ENCODE peak calls at places on chromosomes 12 and 14, in five cellular contexts. G is K562, I is HepG2, F is GM12878, M is upper lobe of left lung. D is an unnamed sample.

GRCh38 chr12:70258605-70259403 is 15.6 kb downstream of the CNOT2 start:
- ATAC-seq in M (no peak), G (peak; percentile 55), I (peak; percentile 77), F (peak; percentile 46), D (no peak)

GRCh38 chr14:51117579-51117978 is 22.7 kb upstream of the TRIM9 start:
- ATAC-seq in I (no peak), M (no peak), F (no peak), G (no peak), D (no peak)

GRCh38 chr12:116863275-116863767 is 17.9 kb downstream of the HRK start:
- ATAC-seq in I (peak; percentile 79), F (no peak), G (peak; percentile 86), M (peak; percentile 58), D (no peak)

GRCh38 chr14:35224615-35225014 is 67.6 kb upstream of the PSMA6 start:
- ATAC-seq in M (no peak), F (no peak), I (no peak), G (no peak), D (no peak)

GRCh38 chr14:61609143-61609851 is 86.0 kb upstream of the HIF1A start:
- ATAC-seq in I (peak; percentile 72), M (no peak), F (no peak), G (no peak), D (peak; percentile 55)

GRCh38 chr14:20866194-20866593 is 25.0 kb upstream of the RNASE3 start:
- ATAC-seq in I (no peak), M (no peak), F (no peak), G (no peak), D (no peak)

GRCh38 chr14:101559624-101560533 is 1.4 kb upstream of the DIO3 start:
- ATAC-seq in G (no peak), M (no peak), F (no peak), I (peak; percentile 68), D (peak; percentile 76)

GRCh38 chr12:49276304-49277290 is 11.7 kb downstream of the TUBA1C start:
- ATAC-seq in G (no peak), F (no peak), I (peak; percentile 43), M (no peak), D (no peak)

GRCh38 chr12:114306646-114307045 is 99.3 kb downstream of the TBX5 start:
- ATAC-seq in M (no peak), G (no peak), I (no peak), F (no peak), D (no peak)

GRCh38 chr14:34093878-34094277 is 143.0 kb upstream of the EGLN3 start:
- ATAC-seq in M (no peak), G (no peak), I (no peak), F (no peak), D (no peak)

GRCh38 chr12:64737539-64737938 is 21.7 kb downstream of the GNS start:
- ATAC-seq in M (no peak), I (no peak), F (no peak), G (peak; percentile 59), D (no peak)

GRCh38 chr14:35352274-35353233 is 52.0 kb downstream of the NFKBIA start:
- ATAC-seq in M (no peak), G (peak; percentile 60), I (no peak), F (no peak), D (peak; percentile 57)

GRCh38 chr12:48142818-48143674 is 14.3 kb downstream of the ASB8 start:
- ATAC-seq in G (no peak), M (no peak), I (no peak), F (no peak), D (no peak)

GRCh38 chr12:4178424-4179184 is 95.0 kb upstream of the CCND2 start:
- ATAC-seq in G (no peak), F (peak; percentile 93), M (no peak), I (no peak), D (no peak)

GRCh38 chr12:73984552-73984951 is 553.1 kb upstream of the ATXN7L3B start:
- ATAC-seq in G (no peak), I (no peak), F (no peak), M (no peak), D (no peak)

GRCh38 chr12:24039113-24039525 is 89.6 kb upstream of the SOX5 start:
- ATAC-seq in G (no peak), M (no peak), F (no peak), I (peak; percentile 81), D (peak; percentile 36)
- H3K27ac ChIP-seq in G (no peak overlapping the region), M (no peak overlapping the region), F (no peak overlapping the region), I (peak overlapping the region; percentile 94), D (no peak overlapping the region)

GRCh38 chr12:124434364-124434763 is 133.0 kb downstream of the NCOR2 start:
- ATAC-seq in G (no peak), I (no peak), F (no peak), M (no peak), D (no peak)
- TF ChIP-seq POLR2AphosphoS5 in G (no peak), I (no peak), F (no peak), M (no peak), D (no peak)

DNA sequence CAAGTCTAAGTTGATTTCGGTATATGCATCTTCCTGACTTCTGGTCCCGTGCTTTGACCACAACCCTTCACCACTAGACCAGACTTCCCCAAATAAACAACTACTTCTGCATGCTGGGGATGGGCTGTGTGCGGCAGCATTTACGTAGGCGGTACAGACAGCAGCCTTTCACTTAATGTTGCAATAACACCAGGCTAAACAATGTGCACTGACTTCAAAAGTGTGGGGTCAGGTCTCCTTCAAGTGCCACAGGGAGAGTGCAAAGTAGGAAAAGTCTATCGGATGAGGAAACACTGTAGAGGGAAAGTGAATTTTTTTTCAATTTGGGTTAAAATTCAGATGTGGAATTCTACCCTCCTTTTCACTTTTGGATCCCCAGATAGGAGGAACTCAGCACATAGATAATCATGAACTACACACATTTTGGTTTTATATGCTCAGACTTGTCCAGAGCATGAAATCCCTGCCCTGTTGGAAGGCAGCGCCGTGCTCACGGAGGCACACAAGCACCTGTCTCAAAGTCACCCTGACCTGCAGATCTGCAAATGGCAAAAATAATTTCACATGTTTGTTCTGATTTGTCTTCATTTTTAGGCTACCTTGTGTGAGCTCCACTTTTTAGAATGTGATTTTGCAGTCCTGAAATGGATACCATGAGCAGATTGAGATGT is 3.6 kb upstream of the FOS start:
- ATAC-seq in G (no peak), I (no peak), F (peak; percentile 4), M (peak; percentile 9), D (no peak)
- TF ChIP-seq EP300 in G (no peak), I (no peak), F (peak; percentile 78), M (peak; percentile 95), D (no peak)

GRCh38 chr14:92502541-92503286 is 10.9 kb upstream of the RIN3 start:
- ATAC-seq in G (no peak), I (peak; percentile 26), F (no peak), M (no peak), D (no peak)
- H3K27ac ChIP-seq in G (no peak overlapping the region), I (peak overlapping the region; percentile 81), F (no peak overlapping the region), M (no peak overlapping the region), D (no peak overlapping the region)

GRCh38 chr12:45728625-45729232 is 777 bp upstream of the ARID2 start:
- ATAC-seq in I (peak; percentile 78), F (peak; percentile 73), M (peak; percentile 96), G (peak; percentile 73), D (peak; percentile 82)
- TF ChIP-seq POLR2AphosphoS5 in I (peak; percentile 67), F (peak; percentile 96), M (peak; percentile 98), G (peak; percentile 77), D (peak; percentile 86)